ENCODE peak calls at places on chromosomes 6 and 20, in nine cellular contexts. One of them, this sample, is unnamed.
A peak's percentile ranks its signal among the peaks of the same experiment; 100 is the strongest.

GRCh38 chr20:20437314-20437713 is 69.4 kb downstream of the INSM1 start:
- DNase-seq in CD4-positive, CD25-positive, alpha-beta regulatory T cell: no peak
- DNase-seq in GM23248: no peak
- DNase-seq in heart right ventricle: no peak
- DNase-seq in lower lobe of right lung: no peak
- DNase-seq in spleen: no peak
- DNase-seq in right lobe of liver: no peak
- DNase-seq in heart left ventricle: no peak
- DNase-seq in GM23338: no peak
- DNase-seq in this sample: no peak

GRCh38 chr20:54067606-54068174 is 2.7 kb downstream of the BCAS1 start:
- DNase-seq in right lobe of liver: peak; percentile 69
- DNase-seq in heart right ventricle: no peak
- DNase-seq in spleen: no peak
- DNase-seq in GM23338: peak; percentile 29
- DNase-seq in lower lobe of right lung: peak; percentile 80
- DNase-seq in GM23248: peak; percentile 59
- DNase-seq in heart left ventricle: peak; percentile 55
- DNase-seq in CD4-positive, CD25-positive, alpha-beta regulatory T cell: no peak
- DNase-seq in this sample: peak; percentile 97

GRCh38 chr20:8301655-8302054 is 169.6 kb downstream of the PLCB1 start:
- DNase-seq in right lobe of liver: no peak
- DNase-seq in heart right ventricle: no peak
- DNase-seq in CD4-positive, CD25-positive, alpha-beta regulatory T cell: no peak
- DNase-seq in spleen: no peak
- DNase-seq in GM23338: no peak
- DNase-seq in GM23248: no peak
- DNase-seq in heart left ventricle: no peak
- DNase-seq in lower lobe of right lung: no peak
- DNase-seq in this sample: no peak

GRCh38 chr6:43368517-43369160 is 808 bp downstream of the ZNF318 start:
- DNase-seq in CD4-positive, CD25-positive, alpha-beta regulatory T cell: peak; percentile 14
- DNase-seq in GM23248: peak; percentile 82
- DNase-seq in GM23338: peak; percentile 79
- DNase-seq in lower lobe of right lung: peak; percentile 61
- DNase-seq in heart left ventricle: peak; percentile 64
- DNase-seq in right lobe of liver: peak; percentile 66
- DNase-seq in spleen: peak; percentile 89
- DNase-seq in heart right ventricle: peak; percentile 53
- DNase-seq in this sample: peak; percentile 85

GRCh38 chr6:25703005-25703404 is 51.0 kb downstream of the SCGN start:
- DNase-seq in GM23338: no peak
- DNase-seq in spleen: no peak
- DNase-seq in CD4-positive, CD25-positive, alpha-beta regulatory T cell: no peak
- DNase-seq in heart right ventricle: no peak
- DNase-seq in right lobe of liver: no peak
- DNase-seq in GM23248: no peak
- DNase-seq in lower lobe of right lung: no peak
- DNase-seq in heart left ventricle: no peak
- DNase-seq in this sample: no peak

GRCh38 chr6:164108869-164109769 is 694.6 kb downstream of the QKI start:
- DNase-seq in lower lobe of right lung: peak; percentile 72
- DNase-seq in GM23248: peak; percentile 35
- DNase-seq in GM23338: no peak
- DNase-seq in heart right ventricle: peak; percentile 87
- DNase-seq in heart left ventricle: peak; percentile 95
- DNase-seq in right lobe of liver: peak; percentile 92
- DNase-seq in spleen: no peak
- DNase-seq in CD4-positive, CD25-positive, alpha-beta regulatory T cell: no peak
- DNase-seq in this sample: no peak

GRCh38 chr6:85449818-85450577 is at the start of gene NT5E:
- DNase-seq in right lobe of liver: peak; percentile 94
- DNase-seq in lower lobe of right lung: peak; percentile 82
- DNase-seq in GM23248: peak; percentile 90
- DNase-seq in heart left ventricle: peak; percentile 71
- DNase-seq in GM23338: peak; percentile 90
- DNase-seq in CD4-positive, CD25-positive, alpha-beta regulatory T cell: peak; percentile 41
- DNase-seq in spleen: peak; percentile 91
- DNase-seq in heart right ventricle: peak; percentile 72
- DNase-seq in this sample: peak; percentile 78

GRCh38 chr6:164322533-164322932 is 908.0 kb downstream of the QKI start:
- DNase-seq in GM23338: no peak
- DNase-seq in lower lobe of right lung: no peak
- DNase-seq in heart left ventricle: no peak
- DNase-seq in heart right ventricle: no peak
- DNase-seq in GM23248: peak; percentile 71
- DNase-seq in right lobe of liver: no peak
- DNase-seq in spleen: no peak
- DNase-seq in CD4-positive, CD25-positive, alpha-beta regulatory T cell: no peak
- DNase-seq in this sample: no peak

GRCh38 chr20:16292227-16292626 is 281.0 kb downstream of the KIF16B start:
- DNase-seq in right lobe of liver: no peak
- DNase-seq in GM23248: peak; percentile 23
- DNase-seq in heart right ventricle: no peak
- DNase-seq in GM23338: no peak
- DNase-seq in spleen: no peak
- DNase-seq in heart left ventricle: no peak
- DNase-seq in lower lobe of right lung: no peak
- DNase-seq in CD4-positive, CD25-positive, alpha-beta regulatory T cell: no peak
- DNase-seq in this sample: no peak

GRCh38 chr6:161418458-161418945 is 144.6 kb upstream of the AGPAT4 start:
- DNase-seq in heart left ventricle: no peak
- DNase-seq in spleen: no peak
- DNase-seq in lower lobe of right lung: no peak
- DNase-seq in GM23248: peak; percentile 83
- DNase-seq in GM23338: peak; percentile 86
- DNase-seq in heart right ventricle: no peak
- DNase-seq in CD4-positive, CD25-positive, alpha-beta regulatory T cell: peak; percentile 74
- DNase-seq in right lobe of liver: no peak
- DNase-seq in this sample: peak; percentile 60

GRCh38 chr6:104642871-104643270 is 216.8 kb downstream of the HACE1 start:
- DNase-seq in heart left ventricle: no peak
- DNase-seq in lower lobe of right lung: no peak
- DNase-seq in GM23248: no peak
- DNase-seq in right lobe of liver: no peak
- DNase-seq in spleen: no peak
- DNase-seq in GM23338: no peak
- DNase-seq in CD4-positive, CD25-positive, alpha-beta regulatory T cell: no peak
- DNase-seq in heart right ventricle: no peak
- DNase-seq in this sample: no peak

GRCh38 chr6:13177617-13178506 is 150.5 kb downstream of the TBC1D7 start:
- DNase-seq in heart left ventricle: no peak
- DNase-seq in heart right ventricle: no peak
- DNase-seq in right lobe of liver: no peak
- DNase-seq in GM23248: no peak
- DNase-seq in CD4-positive, CD25-positive, alpha-beta regulatory T cell: peak; percentile 4
- DNase-seq in GM23338: no peak
- DNase-seq in spleen: no peak
- DNase-seq in lower lobe of right lung: no peak
- DNase-seq in this sample: no peak

GRCh38 chr6:44202332-44202971 is 14.3 kb upstream of the MYMX start:
- DNase-seq in right lobe of liver: no peak
- DNase-seq in spleen: no peak
- DNase-seq in heart left ventricle: no peak
- DNase-seq in heart right ventricle: no peak
- DNase-seq in lower lobe of right lung: peak; percentile 14
- DNase-seq in GM23248: no peak
- DNase-seq in CD4-positive, CD25-positive, alpha-beta regulatory T cell: no peak
- DNase-seq in GM23338: peak; percentile 95
- DNase-seq in this sample: no peak

GRCh38 chr6:152572395-152573061 is 64.6 kb downstream of the SYNE1 start:
- DNase-seq in GM23338: peak; percentile 10
- DNase-seq in GM23248: peak; percentile 57
- DNase-seq in lower lobe of right lung: no peak
- DNase-seq in spleen: no peak
- DNase-seq in CD4-positive, CD25-positive, alpha-beta regulatory T cell: no peak
- DNase-seq in heart right ventricle: no peak
- DNase-seq in heart left ventricle: no peak
- DNase-seq in right lobe of liver: no peak
- DNase-seq in this sample: no peak

GRCh38 chr6:164105705-164106104 is 691.2 kb downstream of the QKI start:
- DNase-seq in GM23248: no peak
- DNase-seq in heart right ventricle: no peak
- DNase-seq in lower lobe of right lung: no peak
- DNase-seq in CD4-positive, CD25-positive, alpha-beta regulatory T cell: no peak
- DNase-seq in GM23338: no peak
- DNase-seq in right lobe of liver: no peak
- DNase-seq in spleen: no peak
- DNase-seq in heart left ventricle: no peak
- DNase-seq in this sample: no peak

GRCh38 chr20:25275813-25276532 is 28.1 kb downstream of the PYGB start:
- DNase-seq in GM23248: no peak
- DNase-seq in CD4-positive, CD25-positive, alpha-beta regulatory T cell: no peak
- DNase-seq in heart right ventricle: no peak
- DNase-seq in heart left ventricle: peak; percentile 24
- DNase-seq in right lobe of liver: peak; percentile 37
- DNase-seq in GM23338: no peak
- DNase-seq in spleen: peak; percentile 74
- DNase-seq in lower lobe of right lung: peak; percentile 34
- DNase-seq in this sample: peak; percentile 10
- H3K36me3 ChIP-seq in GM23248: peaks cover 15% of the 10 kb centered on the region
- H3K36me3 ChIP-seq in CD4-positive, CD25-positive, alpha-beta regulatory T cell: peaks cover 58% of the 10 kb centered on the region
- H3K36me3 ChIP-seq in heart right ventricle: peaks cover 21% of the 10 kb centered on the region
- H3K36me3 ChIP-seq in heart left ventricle: no peaks in the 10 kb centered on the region
- H3K36me3 ChIP-seq in right lobe of liver: no peaks in the 10 kb centered on the region
- H3K36me3 ChIP-seq in GM23338: no peaks in the 10 kb centered on the region
- H3K36me3 ChIP-seq in spleen: no peaks in the 10 kb centered on the region
- H3K36me3 ChIP-seq in lower lobe of right lung: peaks cover 99% of the 10 kb centered on the region
- H3K36me3 ChIP-seq in this sample: peaks cover 4% of the 10 kb centered on the region

GRCh38 chr20:46251211-46251673 is 57.1 kb downstream of the CDH22 start:
- DNase-seq in lower lobe of right lung: no peak
- DNase-seq in heart right ventricle: no peak
- DNase-seq in CD4-positive, CD25-positive, alpha-beta regulatory T cell: no peak
- DNase-seq in heart left ventricle: no peak
- DNase-seq in GM23248: peak; percentile 15
- DNase-seq in right lobe of liver: no peak
- DNase-seq in GM23338: peak; percentile 78
- DNase-seq in spleen: no peak
- DNase-seq in this sample: no peak
- H3K27ac ChIP-seq in lower lobe of right lung: no peak overlapping the region
- H3K27ac ChIP-seq in heart right ventricle: no peak overlapping the region
- H3K27ac ChIP-seq in CD4-positive, CD25-positive, alpha-beta regulatory T cell: no peak overlapping the region
- H3K27ac ChIP-seq in heart left ventricle: no peak overlapping the region
- H3K27ac ChIP-seq in GM23248: no peak overlapping the region
- H3K27ac ChIP-seq in right lobe of liver: no peak overlapping the region
- H3K27ac ChIP-seq in GM23338: no peak overlapping the region
- H3K27ac ChIP-seq in spleen: no peak overlapping the region
- H3K27ac ChIP-seq in this sample: no peak overlapping the region

DNA sequence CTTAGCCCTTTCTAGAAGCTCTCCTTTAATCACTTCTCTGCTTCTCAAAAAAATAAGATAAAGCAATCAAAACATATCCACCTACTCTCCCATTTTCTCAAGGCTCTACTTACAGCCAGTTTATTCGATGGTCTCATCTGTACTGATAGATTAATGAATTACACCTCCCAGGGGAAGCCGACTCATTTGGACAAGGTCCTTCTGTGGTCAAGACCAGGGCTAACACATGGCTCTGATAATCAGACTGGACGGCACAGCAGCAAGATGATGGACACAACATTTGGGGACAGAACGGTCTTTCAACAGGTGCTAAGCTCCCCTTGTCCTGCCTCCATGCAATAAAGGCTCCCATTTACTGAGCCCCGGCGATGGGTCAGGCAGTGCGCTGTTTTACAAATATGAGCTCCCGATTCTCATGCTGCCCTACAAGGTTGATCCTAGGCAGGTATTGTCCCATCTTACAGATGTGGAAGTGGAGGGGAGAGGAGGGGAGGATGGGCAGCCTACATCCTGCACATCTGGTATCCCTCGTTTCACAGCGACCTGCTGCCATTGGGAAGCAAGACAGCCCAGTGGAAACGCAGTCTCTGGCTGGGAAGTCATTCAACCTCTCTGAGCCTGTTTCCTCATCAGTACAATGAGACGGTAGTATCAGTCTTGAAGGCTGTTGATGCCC is 15.7 kb downstream of the CPNE5 start:
- DNase-seq in CD4-positive, CD25-positive, alpha-beta regulatory T cell: no peak
- DNase-seq in GM23248: no peak
- DNase-seq in spleen: no peak
- DNase-seq in right lobe of liver: no peak
- DNase-seq in GM23338: no peak
- DNase-seq in heart right ventricle: no peak
- DNase-seq in heart left ventricle: no peak
- DNase-seq in lower lobe of right lung: no peak
- DNase-seq in this sample: no peak
- H3K4me3 ChIP-seq in CD4-positive, CD25-positive, alpha-beta regulatory T cell: no peak overlapping the region
- H3K4me3 ChIP-seq in GM23248: no peak overlapping the region
- H3K4me3 ChIP-seq in spleen: no peak overlapping the region
- H3K4me3 ChIP-seq in right lobe of liver: no peak overlapping the region
- H3K4me3 ChIP-seq in GM23338: no peak overlapping the region
- H3K4me3 ChIP-seq in heart right ventricle: no peak overlapping the region
- H3K4me3 ChIP-seq in heart left ventricle: no peak overlapping the region
- H3K4me3 ChIP-seq in lower lobe of right lung: no peak overlapping the region
- H3K4me3 ChIP-seq in this sample: no peak overlapping the region

GRCh38 chr6:89944181-89944755 is 50.0 kb downstream of the GJA10 start:
- DNase-seq in heart left ventricle: no peak
- DNase-seq in GM23248: peak; percentile 25
- DNase-seq in GM23338: no peak
- DNase-seq in heart right ventricle: no peak
- DNase-seq in CD4-positive, CD25-positive, alpha-beta regulatory T cell: no peak
- DNase-seq in lower lobe of right lung: no peak
- DNase-seq in spleen: no peak
- DNase-seq in right lobe of liver: no peak
- DNase-seq in this sample: no peak
- H3K36me3 ChIP-seq in heart left ventricle: no peaks in the 10 kb centered on the region
- H3K36me3 ChIP-seq in GM23248: no peaks in the 10 kb centered on the region
- H3K36me3 ChIP-seq in GM23338: no peaks in the 10 kb centered on the region
- H3K36me3 ChIP-seq in heart right ventricle: no peaks in the 10 kb centered on the region
- H3K36me3 ChIP-seq in CD4-positive, CD25-positive, alpha-beta regulatory T cell: no peaks in the 10 kb centered on the region
- H3K36me3 ChIP-seq in lower lobe of right lung: no peaks in the 10 kb centered on the region
- H3K36me3 ChIP-seq in spleen: no peaks in the 10 kb centered on the region
- H3K36me3 ChIP-seq in right lobe of liver: no peaks in the 10 kb centered on the region
- H3K36me3 ChIP-seq in this sample: no peaks in the 10 kb centered on the region

GRCh38 chr6:63734923-63735322 is 99.3 kb downstream of the PHF3 start:
- DNase-seq in spleen: no peak
- DNase-seq in heart left ventricle: no peak
- DNase-seq in GM23248: no peak
- DNase-seq in right lobe of liver: no peak
- DNase-seq in lower lobe of right lung: no peak
- DNase-seq in GM23338: no peak
- DNase-seq in heart right ventricle: no peak
- DNase-seq in CD4-positive, CD25-positive, alpha-beta regulatory T cell: no peak
- DNase-seq in this sample: no peak

GRCh38 chr6:63730311-63730710 is 94.7 kb downstream of the PHF3 start:
- DNase-seq in heart left ventricle: no peak
- DNase-seq in GM23248: no peak
- DNase-seq in lower lobe of right lung: no peak
- DNase-seq in CD4-positive, CD25-positive, alpha-beta regulatory T cell: no peak
- DNase-seq in right lobe of liver: no peak
- DNase-seq in heart right ventricle: no peak
- DNase-seq in spleen: no peak
- DNase-seq in GM23338: no peak
- DNase-seq in this sample: no peak

GRCh38 chr6:63731946-63732735 is 96.5 kb downstream of the PHF3 start:
- DNase-seq in spleen: no peak
- DNase-seq in GM23248: peak; percentile 49
- DNase-seq in GM23338: no peak
- DNase-seq in right lobe of liver: no peak
- DNase-seq in heart right ventricle: no peak
- DNase-seq in lower lobe of right lung: no peak
- DNase-seq in CD4-positive, CD25-positive, alpha-beta regulatory T cell: no peak
- DNase-seq in heart left ventricle: no peak
- DNase-seq in this sample: no peak
- H3K27ac ChIP-seq in spleen: no peak overlapping the region
- H3K27ac ChIP-seq in GM23248: no peak overlapping the region
- H3K27ac ChIP-seq in GM23338: no peak overlapping the region
- H3K27ac ChIP-seq in right lobe of liver: no peak overlapping the region
- H3K27ac ChIP-seq in heart right ventricle: no peak overlapping the region
- H3K27ac ChIP-seq in lower lobe of right lung: no peak overlapping the region
- H3K27ac ChIP-seq in CD4-positive, CD25-positive, alpha-beta regulatory T cell: no peak overlapping the region
- H3K27ac ChIP-seq in heart left ventricle: no peak overlapping the region
- H3K27ac ChIP-seq in this sample: no peak overlapping the region